ENCODE peak calls at places on chromosomes 4 and X, in nine cellular contexts. Q is ascending aorta; A is mesenchymal stem cell; K is lower lobe of right lung; P is pancreas; U is upper lobe of right lung; X is CD4-positive, CD25-positive, alpha-beta regulatory T cell; Z is left ventricle myocardium inferior; Y is adrenal gland. L is an unnamed sample. For H3K4me1, the result is how much of the 10 kb centered on the place peaks cover.

GRCh38 chr4:8191136-8191747 is 7.8 kb upstream of the SH3TC1 start:
- DNase-seq in Q (peak), A (peak), K (peak), P (no peak), U (peak), X (no peak), Z (peak), Y (peak), L (peak)

GRCh38 chr4:38385286-38386010 is 278.6 kb upstream of the KLF3 start:
- DNase-seq in Q (no peak), A (no peak), K (no peak), P (peak), U (no peak), X (no peak), Z (no peak), Y (no peak), L (no peak)

GRCh38 chr4:177713454-177713853 is 271.2 kb upstream of the AGA start:
- DNase-seq in Q (no peak), A (no peak), K (no peak), P (no peak), U (no peak), X (no peak), Z (no peak), Y (no peak), L (no peak)

GRCh38 chrX:82676386-82676785 is 831.7 kb upstream of the POU3F4 start:
- DNase-seq in Q (no peak), A (no peak), K (no peak), P (no peak), U (no peak), X (no peak), Z (no peak), Y (no peak), L (no peak)

GRCh38 chrX:40105016-40105790 is 7.4 kb upstream of the BCOR start:
- DNase-seq in Q (no peak), A (peak), K (peak), P (peak), U (peak), X (no peak), Z (peak), Y (no peak), L (peak)

GRCh38 chr4:107854326-107855030 is 29.7 kb downstream of the SGMS2 start:
- DNase-seq in Q (no peak), A (peak), K (no peak), P (no peak), U (no peak), X (no peak), Z (no peak), Y (no peak), L (no peak)

GRCh38 chr4:138509346-138509745 is 267.2 kb upstream of the SLC7A11 start:
- DNase-seq in Q (no peak), A (no peak), K (no peak), P (no peak), U (no peak), X (no peak), Z (no peak), Y (no peak), L (no peak)

GRCh38 chrX:107716816-107717700 is 58.5 kb downstream of the TSC22D3 start:
- DNase-seq in Q (peak), A (peak), K (peak), P (peak), U (peak), X (peak), Z (peak), Y (peak), L (peak)

GRCh38 chrX:25004485-25005032 is 11.2 kb downstream of the ARX start:
- DNase-seq in Q (no peak), A (no peak), K (no peak), P (no peak), U (no peak), X (no peak), Z (no peak), Y (no peak), L (no peak)

GRCh38 chrX:26328610-26329319 is 112.8 kb downstream of the MAGEB5 start:
- DNase-seq in Q (no peak), A (no peak), K (no peak), P (no peak), U (no peak), X (no peak), Z (no peak), Y (no peak), L (no peak)

GRCh38 chrX:41722816-41723215 is 1.2 kb upstream of the GPR82 start:
- DNase-seq in Q (no peak), A (peak), K (no peak), P (no peak), U (no peak), X (no peak), Z (no peak), Y (no peak), L (no peak)

GRCh38 chr4:125750399-125750798 is 435.6 kb downstream of the FAT4 start:
- DNase-seq in Q (no peak), A (no peak), K (no peak), P (no peak), U (no peak), X (no peak), Z (no peak), Y (no peak), L (no peak)

GRCh38 chr4:77177196-77177595 is 20.2 kb downstream of the CCNG2 start:
- DNase-seq in Q (no peak), A (no peak), K (no peak), P (no peak), U (no peak), X (no peak), Z (no peak), Y (no peak), L (no peak)

GRCh38 chrX:110414679-110415439 is 56.2 kb downstream of the RTL9 start:
- DNase-seq in Q (no peak), A (peak), K (no peak), P (no peak), U (no peak), X (no peak), Z (no peak), Y (no peak), L (no peak)

GRCh38 chrX:2696698-2697215 is 5.7 kb downstream of the CD99 start:
- DNase-seq in Q (no peak), A (peak), K (no peak), P (no peak), U (no peak), X (no peak), Z (no peak), Y (no peak), L (no peak)

GRCh38 chr4:151541438-151542071 is 132.6 kb downstream of the FHIP1A start:
- DNase-seq in Q (no peak), A (peak), K (no peak), P (no peak), U (no peak), X (no peak), Z (no peak), Y (no peak), L (peak)

GRCh38 chr4:185134176-185134869 is 8.7 kb upstream of the SLC25A4 start:
- DNase-seq in Q (no peak), A (peak), K (no peak), P (no peak), U (no peak), X (no peak), Z (no peak), Y (no peak), L (no peak)

GRCh38 chr4:813900-814299 is 12.0 kb downstream of the CPLX1 start:
- DNase-seq in Q (no peak), A (no peak), K (peak), P (no peak), U (peak), X (no peak), Z (no peak), Y (no peak), L (no peak)

GRCh38 chr4:161936625-161937133 is 227.1 kb downstream of the FSTL5 start:
- DNase-seq in Q (no peak), A (peak), K (no peak), P (no peak), U (no peak), X (no peak), Z (no peak), Y (no peak), L (no peak)

GRCh38 chrX:45806410-45807121 is 605.9 kb upstream of the DIPK2B start:
- DNase-seq in Q (no peak), A (peak), K (no peak), P (no peak), U (no peak), X (peak), Z (no peak), Y (no peak), L (no peak)

GRCh38 chrX:32183066-32183465 is 1028.3 kb downstream of the DMD start:
- DNase-seq in Q (no peak), A (no peak), K (no peak), P (no peak), U (no peak), X (no peak), Z (no peak), Y (no peak), L (no peak)

DNA sequence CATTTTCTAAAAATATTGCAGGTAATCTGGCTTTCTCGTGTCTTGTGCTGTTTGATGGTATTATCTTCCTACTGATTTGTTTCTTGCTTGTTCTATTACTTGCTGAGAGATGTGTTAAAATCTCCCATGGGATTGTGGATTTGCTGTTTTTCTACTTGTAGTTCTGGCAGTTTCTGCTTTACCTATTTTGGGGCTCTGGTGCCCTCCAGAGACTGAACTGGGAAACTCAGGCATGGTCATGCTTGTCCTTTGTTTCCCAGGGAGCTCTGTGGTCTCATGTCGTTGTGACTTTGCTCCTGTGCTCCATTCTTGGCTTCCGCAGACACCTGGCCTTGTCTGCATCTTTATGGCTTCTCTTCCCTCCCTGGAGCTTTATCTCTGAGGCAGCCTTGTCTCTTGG is 39.5 kb downstream of the NSD2 start:
- DNase-seq in Q (no peak), A (peak), K (no peak), P (peak), U (no peak), X (no peak), Z (no peak), Y (peak), L (peak)
- H3K4me1 ChIP-seq in Q (under half), A (under half), K (under half), P (under half), U (under half), X (under half), Z (under half), Y (under half), L (under half)

GRCh38 chrX:20361081-20361889 is 94.6 kb upstream of the RPS6KA3 start:
- DNase-seq in Q (no peak), A (peak), K (peak), P (no peak), U (no peak), X (no peak), Z (peak), Y (peak), L (peak)
- H3K4me3 ChIP-seq in Q (no peak), A (peak), K (no peak), P (no peak), U (no peak), X (no peak), Z (no peak), Y (no peak), L (no peak)

DNA sequence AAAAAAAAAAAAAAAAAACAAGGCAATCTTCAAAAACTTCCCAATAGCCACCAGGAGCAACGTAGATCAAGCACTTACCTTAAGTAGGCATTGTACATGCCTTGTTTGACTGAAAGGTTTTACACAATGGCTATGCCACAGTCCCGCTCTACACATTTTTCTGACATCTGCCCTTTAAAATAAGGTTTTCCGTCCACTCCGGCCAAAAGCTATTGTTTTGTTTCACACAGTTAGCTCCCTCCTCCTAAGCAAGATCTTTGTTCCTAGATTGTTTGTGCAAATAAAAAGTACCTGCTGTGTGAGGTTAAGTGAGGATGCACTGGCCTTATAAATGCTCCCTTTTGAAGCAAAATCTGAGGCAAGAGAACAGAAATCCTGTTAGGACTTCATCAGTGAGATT is 11.8 kb downstream of the SCD5 start:
- DNase-seq in Q (no peak), A (no peak), K (no peak), P (no peak), U (no peak), X (no peak), Z (no peak), Y (peak), L (no peak)
- H3K4me1 ChIP-seq in Q (under half), A (under half), K (under half), P (under half), U (under half), X (under half), Z (under half), Y (half or more), L (under half)

GRCh38 chr4:173521474-173522159 is 8.4 kb downstream of the HAND2 start:
- DNase-seq in Q (no peak), A (peak), K (no peak), P (no peak), U (no peak), X (no peak), Z (peak), Y (peak), L (no peak)

GRCh38 chr4:173522160-173522873 is 7.7 kb downstream of the HAND2 start:
- DNase-seq in Q (no peak), A (peak), K (no peak), P (peak), U (no peak), X (no peak), Z (peak), Y (peak), L (peak)

GRCh38 chr4:173522874-173523395 is 7.1 kb downstream of the HAND2 start:
- DNase-seq in Q (no peak), A (peak), K (no peak), P (no peak), U (no peak), X (no peak), Z (peak), Y (peak), L (no peak)

GRCh38 chr4:173519130-173520101 is 10.6 kb downstream of the HAND2 start:
- DNase-seq in Q (no peak), A (peak), K (no peak), P (no peak), U (no peak), X (no peak), Z (peak), Y (peak), L (no peak)

DNA sequence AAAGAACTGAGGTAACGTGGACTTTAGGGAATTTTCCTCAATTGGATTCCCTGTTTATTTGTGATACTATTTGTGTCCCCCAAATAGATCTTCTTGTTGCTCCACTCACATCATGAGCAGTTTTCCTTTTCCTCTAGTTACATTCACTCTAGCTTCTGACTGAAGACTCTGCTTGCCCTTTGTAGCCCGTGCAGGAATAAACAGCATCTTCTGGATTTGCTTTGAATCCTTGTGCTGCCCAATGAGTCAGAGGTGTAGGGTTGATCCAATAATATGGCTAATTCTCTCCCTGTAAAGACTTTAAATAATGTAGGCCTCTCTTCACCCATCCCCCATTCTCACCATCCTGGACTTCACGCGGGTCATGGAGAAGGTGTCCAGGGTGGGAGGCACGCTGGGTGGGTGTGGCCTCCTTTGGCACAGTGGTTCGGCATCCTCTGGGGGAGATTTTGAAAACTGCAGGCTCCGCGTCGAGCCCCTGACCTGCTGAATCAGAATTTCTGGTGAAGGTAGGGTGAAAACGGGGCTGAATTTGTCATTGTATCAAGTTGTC is 9.0 kb downstream of the HAND2 start:
- DNase-seq in Q (no peak), A (peak), K (no peak), P (no peak), U (no peak), X (no peak), Z (no peak), Y (peak), L (no peak)
- H3K4me3 ChIP-seq in Q (peak), A (peak), K (no peak), P (no peak), U (no peak), X (no peak), Z (peak), Y (no peak), L (no peak)

GRCh38 chr4:173526034-173526482 is 4.0 kb downstream of the HAND2 start:
- DNase-seq in Q (no peak), A (peak), K (no peak), P (no peak), U (no peak), X (no peak), Z (no peak), Y (no peak), L (no peak)

GRCh38 chr4:173525118-173526033 is 4.7 kb downstream of the HAND2 start:
- DNase-seq in Q (no peak), A (peak), K (no peak), P (no peak), U (no peak), X (no peak), Z (no peak), Y (peak), L (no peak)

GRCh38 chr4:173528378-173529321 is 1.4 kb downstream of the HAND2 start:
- DNase-seq in Q (no peak), A (peak), K (no peak), P (no peak), U (no peak), X (no peak), Z (peak), Y (peak), L (no peak)

GRCh38 chr4:173527103-173527876 is 2.7 kb downstream of the HAND2 start:
- DNase-seq in Q (no peak), A (peak), K (no peak), P (no peak), U (no peak), X (no peak), Z (no peak), Y (peak), L (no peak)

GRCh38 chr4:173526724-173527102 is 3.3 kb downstream of the HAND2 start:
- DNase-seq in Q (no peak), A (no peak), K (no peak), P (no peak), U (no peak), X (no peak), Z (no peak), Y (no peak), L (no peak)
- H3K4me1 ChIP-seq in Q (under half), A (under half), K (under half), P (under half), U (under half), X (under half), Z (half or more), Y (under half), L (under half)

GRCh38 chr4:2060578-2061207 is 1.6 kb downstream of the NAT8L start:
- DNase-seq in Q (no peak), A (no peak), K (peak), P (no peak), U (no peak), X (no peak), Z (peak), Y (no peak), L (no peak)
- H3K4me3 ChIP-seq in Q (no peak), A (no peak), K (no peak), P (no peak), U (no peak), X (no peak), Z (peak), Y (no peak), L (no peak)

DNA sequence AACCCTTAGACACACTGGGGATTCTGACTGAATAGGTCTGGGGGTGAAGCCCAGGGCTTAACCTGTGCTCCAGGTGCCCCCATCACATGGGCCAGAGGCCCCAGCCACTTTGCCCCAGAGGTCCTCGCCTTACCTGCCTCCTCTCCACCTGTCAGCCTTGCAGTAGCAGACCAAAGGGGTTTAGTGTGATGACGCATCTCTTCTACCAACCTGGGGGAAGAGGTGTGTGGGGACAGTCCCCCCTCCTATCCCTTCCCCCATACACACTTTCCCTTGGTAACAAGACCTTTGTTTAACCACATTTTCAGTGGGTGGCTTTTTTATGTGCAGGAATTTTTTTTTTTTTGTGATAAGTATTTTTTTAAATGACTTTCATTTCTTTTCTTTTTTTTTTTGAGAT is 6.3 kb downstream of the CLCN4 start:
- DNase-seq in Q (no peak), A (no peak), K (no peak), P (no peak), U (no peak), X (no peak), Z (no peak), Y (no peak), L (no peak)
- H3K4me1 ChIP-seq in Q (under half), A (under half), K (under half), P (under half), U (under half), X (under half), Z (under half), Y (under half), L (under half)

DNA sequence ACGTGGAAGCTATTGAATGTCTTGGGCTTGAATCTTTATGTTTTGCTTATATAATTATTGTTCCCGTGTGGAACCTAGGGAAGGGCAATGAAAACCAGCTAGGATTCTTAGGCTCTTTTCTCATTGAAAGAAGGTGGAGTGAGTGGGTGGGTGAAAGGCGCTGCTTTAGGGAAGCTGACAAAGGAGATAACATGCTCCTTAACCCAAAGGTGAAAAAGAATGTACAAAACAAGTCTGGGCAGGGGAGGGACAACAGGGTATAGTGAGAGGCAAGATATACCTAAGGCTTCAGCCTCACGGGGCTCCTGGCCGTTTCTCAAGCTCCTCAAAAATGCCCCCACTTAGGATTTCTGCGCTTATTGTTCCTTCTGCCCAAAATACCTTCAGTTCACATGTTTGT is 1.8 kb downstream of the SH2D1A start:
- DNase-seq in Q (no peak), A (no peak), K (no peak), P (no peak), U (no peak), X (no peak), Z (no peak), Y (no peak), L (no peak)
- H3K4me3 ChIP-seq in Q (no peak), A (no peak), K (no peak), P (no peak), U (peak), X (peak), Z (no peak), Y (no peak), L (no peak)

DNA sequence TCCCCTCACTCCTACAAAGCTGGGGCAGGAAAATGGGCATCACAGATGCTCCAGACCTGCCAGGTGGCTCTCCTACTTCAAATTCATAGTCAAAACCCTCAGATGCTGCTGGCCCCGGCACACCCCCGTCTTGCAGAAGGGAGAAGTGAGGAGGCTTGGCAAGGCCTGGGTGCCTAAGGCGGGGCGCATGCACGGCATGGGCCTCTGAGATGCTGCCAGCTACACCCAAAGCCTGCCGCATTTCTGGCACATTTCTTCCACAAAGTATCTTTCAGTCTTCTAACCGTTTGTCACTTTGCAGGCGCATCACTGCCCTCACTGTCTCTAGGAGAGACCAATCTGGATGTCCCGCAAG is 19.6 kb downstream of the WDR1 start:
- DNase-seq in Q (no peak), A (no peak), K (no peak), P (no peak), U (no peak), X (no peak), Z (no peak), Y (no peak), L (no peak)
- H3K4me1 ChIP-seq in Q (half or more), A (half or more), K (half or more), P (under half), U (half or more), X (half or more), Z (half or more), Y (half or more), L (under half)

GRCh38 chr4:46993075-46994006 is at the start of gene GABRA4:
- DNase-seq in Q (no peak), A (peak), K (no peak), P (no peak), U (peak), X (no peak), Z (no peak), Y (no peak), L (no peak)
- H3K4me3 ChIP-seq in Q (peak), A (peak), K (peak), P (no peak), U (peak), X (peak), Z (peak), Y (no peak), L (no peak)